ENCODE peak calls at places on chromosomes 16 and 17, in nine cellular contexts. V, S, L, D, B, Q, C, A and N are unnamed samples.

GRCh38 chr16:4324871-4325740 is 9.2 kb downstream of the GLIS2 start:
- DNase-seq in V (no peak), Q (no peak), B (no peak), C (no peak), L (no peak), A (peak; percentile 73), D (no peak), S (no peak), N (no peak)

GRCh38 chr16:51538707-51539604 is 387.9 kb upstream of the SALL1 start:
- DNase-seq in L (peak; percentile 93), B (peak; percentile 90), D (no peak), V (peak; percentile 99), S (no peak), C (peak; percentile 67), Q (no peak), A (peak; percentile 82), N (peak; percentile 58)

GRCh38 chr17:31390748-31391495 is 553 bp upstream of the RAB11FIP4 start:
- DNase-seq in Q (no peak), V (no peak), L (no peak), A (peak; percentile 70), B (no peak), D (no peak), S (no peak), C (no peak), N (no peak)

GRCh38 chr17:57953703-57954420 is 1.4 kb downstream of the CUEDC1 start:
- DNase-seq in B (no peak), L (no peak), D (no peak), A (no peak), S (no peak), V (no peak), Q (no peak), C (no peak), N (no peak)

GRCh38 chr16:81495321-81496234 is 51.0 kb downstream of the CMIP start:
- DNase-seq in Q (no peak), V (no peak), C (no peak), A (peak; percentile 32), S (no peak), B (no peak), D (no peak), L (no peak), N (no peak)

GRCh38 chr16:14501331-14502255 is 128.5 kb downstream of the PARN start:
- DNase-seq in B (peak; percentile 92), Q (no peak), V (peak; percentile 95), A (peak; percentile 71), L (peak; percentile 95), S (peak; percentile 4), C (peak; percentile 87), D (no peak), N (peak; percentile 99)

GRCh38 chr17:78237403-78238012 is 6.1 kb downstream of the TMEM235 start:
- DNase-seq in A (peak; percentile 84), Q (no peak), C (no peak), L (no peak), B (no peak), V (no peak), S (no peak), D (no peak), N (peak; percentile 62)

GRCh38 chr17:47273245-47273644 is 19.6 kb downstream of the ITGB3 start:
- DNase-seq in V (no peak), S (no peak), B (no peak), A (no peak), D (no peak), Q (no peak), C (no peak), L (no peak), N (no peak)

GRCh38 chr16:23944381-23944780 is 108.6 kb downstream of the PRKCB start:
- DNase-seq in Q (no peak), C (no peak), A (no peak), B (no peak), S (no peak), D (no peak), L (no peak), V (no peak), N (no peak)

GRCh38 chr16:73215482-73216377 is 167.8 kb upstream of the ZFHX3 start:
- DNase-seq in S (no peak), D (no peak), V (no peak), Q (no peak), B (peak; percentile 74), L (peak; percentile 36), A (no peak), C (peak; percentile 62), N (no peak)

GRCh38 chr16:89046491-89046890 is 47.2 kb upstream of the ACSF3 start:
- DNase-seq in A (peak; percentile 72), B (no peak), C (no peak), Q (no peak), V (no peak), S (no peak), L (no peak), D (no peak), N (no peak)

GRCh38 chr17:28008526-28008925 is 34.0 kb upstream of the NLK start:
- DNase-seq in Q (no peak), S (no peak), D (no peak), V (peak; percentile 50), B (peak; percentile 51), A (peak; percentile 27), L (peak; percentile 70), C (peak; percentile 24), N (peak; percentile 68)

GRCh38 chr17:49218941-49219913 is 8.7 kb downstream of the ABI3 start:
- DNase-seq in V (no peak), S (no peak), A (peak; percentile 89), D (no peak), C (no peak), Q (no peak), B (no peak), L (no peak), N (no peak)

GRCh38 chr17:32609085-32609484 is 122.3 kb downstream of the CDK5R1 start:
- DNase-seq in D (peak; percentile 28), B (peak; percentile 23), A (no peak), S (no peak), V (peak; percentile 61), Q (peak; percentile 49), L (no peak), C (no peak), N (peak; percentile 83)

GRCh38 chr17:8123695-8124349 is at the start of gene HES7:
- DNase-seq in B (peak; percentile 65), L (no peak), D (no peak), V (no peak), C (no peak), A (peak; percentile 91), S (peak; percentile 50), Q (no peak), N (peak; percentile 42)

GRCh38 chr17:65278820-65279184 is 141.6 kb downstream of the RGS9 start:
- DNase-seq in S (no peak), B (no peak), V (no peak), A (no peak), Q (no peak), D (no peak), L (no peak), C (no peak), N (no peak)

GRCh38 chr16:73149329-73149728 is 101.4 kb upstream of the ZFHX3 start:
- DNase-seq in C (no peak), B (no peak), A (no peak), Q (no peak), L (no peak), D (no peak), S (no peak), V (no peak), N (no peak)

GRCh38 chr17:80862341-80862969 is 129.2 kb upstream of the CHMP6 start:
- DNase-seq in V (no peak), Q (no peak), L (no peak), S (peak; percentile 48), B (no peak), D (no peak), C (no peak), A (no peak), N (no peak)

GRCh38 chr17:9175700-9176467 is 154.6 kb downstream of the NTN1 start:
- DNase-seq in B (no peak), C (no peak), V (no peak), L (no peak), D (no peak), A (peak; percentile 71), S (no peak), Q (no peak), N (no peak)

GRCh38 chr17:6056104-6056503 is 14.1 kb upstream of the WSCD1 start:
- DNase-seq in D (no peak), C (no peak), Q (no peak), S (no peak), L (no peak), B (no peak), V (no peak), A (no peak), N (no peak)

GRCh38 chr16:27112093-27112811 is 45.5 kb downstream of the C16orf82 start:
- DNase-seq in B (no peak), Q (no peak), A (no peak), V (no peak), L (no peak), C (no peak), D (no peak), S (no peak), N (no peak)

GRCh38 chr17:1485748-1486376 is 6.6 kb downstream of the MYO1C start:
- DNase-seq in C (no peak), B (peak; percentile 73), S (peak; percentile 29), L (peak; percentile 54), A (peak; percentile 98), D (no peak), V (peak; percentile 59), Q (no peak), N (peak; percentile 75)

GRCh38 chr17:59424331-59424730 is 92.9 kb downstream of the YPEL2 start:
- DNase-seq in S (no peak), A (no peak), D (no peak), B (no peak), C (no peak), Q (no peak), L (no peak), V (no peak), N (no peak)

GRCh38 chr16:53817812-53818211 is 113.9 kb downstream of the FTO start:
- DNase-seq in A (no peak), L (peak; percentile 66), B (peak; percentile 67), D (no peak), S (no peak), C (no peak), V (peak; percentile 49), Q (no peak), N (peak; percentile 63)

GRCh38 chr17:66690166-66690565 is 144.8 kb upstream of the CACNG5 start:
- DNase-seq in S (no peak), V (no peak), Q (no peak), L (no peak), B (no peak), D (no peak), A (no peak), C (no peak), N (no peak)

GRCh38 chr16:13766334-13766733 is 153.6 kb upstream of the ERCC4 start:
- DNase-seq in C (no peak), S (no peak), V (no peak), L (no peak), A (no peak), B (no peak), D (no peak), Q (no peak), N (no peak)

GRCh38 chr16:9012848-9013507 is 49.3 kb upstream of the USP7 start:
- DNase-seq in A (peak; percentile 52), S (peak; percentile 35), C (no peak), Q (no peak), V (no peak), D (no peak), L (no peak), B (no peak), N (no peak)

GRCh38 chr17:16215002-16215272 is 397 bp downstream of the NCOR1 start:
- DNase-seq in B (peak; percentile 53), L (no peak), A (peak; percentile 71), D (peak; percentile 26), V (peak; percentile 26), Q (peak; percentile 23), C (no peak), S (peak; percentile 13), N (no peak)

GRCh38 chr17:71327376-71328059 is 793.3 kb upstream of the SOX9 start:
- DNase-seq in L (peak; percentile 74), V (peak; percentile 59), C (peak; percentile 27), D (no peak), Q (no peak), A (peak; percentile 78), S (no peak), B (peak; percentile 21), N (peak; percentile 33)

GRCh38 chr17:31663576-31663975 is 195.5 kb downstream of the COPRS start:
- DNase-seq in L (peak; percentile 17), C (no peak), D (no peak), V (peak; percentile 36), A (no peak), B (no peak), S (no peak), Q (no peak), N (peak; percentile 36)